ENCODE peak calls at places on chromosomes 4 and X, in five cellular contexts. V, S, Y, W and B are unnamed samples.

GRCh38 chr4:107930821-107931774 is at the start of gene CYP2U1:
- DNase-seq in V (peak; percentile 93), S (peak; percentile 61), Y (peak; percentile 95), W (peak; percentile 95), B (peak; percentile 68)

GRCh38 chr4:79576480-79576803 is 168.4 kb upstream of the GK2 start:
- DNase-seq in V (no peak), S (peak; percentile 4), Y (no peak), W (no peak), B (no peak)

GRCh38 chr4:173319696-173320095 is 14.5 kb downstream of the HMGB2 start:
- DNase-seq in V (no peak), S (no peak), Y (no peak), W (no peak), B (no peak)

GRCh38 chrX:93404121-93404520 is 269.3 kb downstream of the NAP1L3 start:
- DNase-seq in V (no peak), S (no peak), Y (no peak), W (no peak), B (no peak)

GRCh38 chr4:77817304-77818076 is 1.7 kb downstream of the CNOT6L start:
- DNase-seq in V (no peak), S (no peak), Y (no peak), W (no peak), B (no peak)

GRCh38 chr4:78827191-78827590 is 51.0 kb downstream of the BMP2K start:
- DNase-seq in V (no peak), S (no peak), Y (no peak), W (no peak), B (no peak)

GRCh38 chr4:72295966-72296557 is 264.3 kb downstream of the NPFFR2 start:
- DNase-seq in V (no peak), S (peak; percentile 30), Y (no peak), W (no peak), B (no peak)

GRCh38 chrX:140822861-140823260 is 113.3 kb downstream of the LINC00632 start:
- DNase-seq in V (no peak), S (no peak), Y (no peak), W (no peak), B (no peak)

GRCh38 chrX:110732274-110732673 is 63.3 kb downstream of the CHRDL1 start:
- DNase-seq in V (no peak), S (no peak), Y (no peak), W (no peak), B (no peak)